ENCODE peak calls at places on chromosomes 3 and 15, in eight cellular contexts. One of them, this sample, is unnamed.

GRCh38 chr15:93497256-93497655 is 408.2 kb upstream of the RGMA start:
- DNase-seq in heart right ventricle: no peak
- DNase-seq in lower lobe of right lung: no peak
- DNase-seq in endothelial cell: no peak
- DNase-seq in HepG2: no peak
- DNase-seq in MM.1S: no peak
- DNase-seq in HFF-Myc: no peak
- DNase-seq in psoas muscle: no peak
- DNase-seq in this sample: no peak

GRCh38 chr3:88997276-88997675 is 110.1 kb upstream of the EPHA3 start:
- DNase-seq in heart right ventricle: no peak
- DNase-seq in lower lobe of right lung: no peak
- DNase-seq in endothelial cell: no peak
- DNase-seq in HepG2: no peak
- DNase-seq in MM.1S: no peak
- DNase-seq in HFF-Myc: no peak
- DNase-seq in psoas muscle: no peak
- DNase-seq in this sample: no peak

GRCh38 chr15:95260856-95261255 is 1029.5 kb downstream of the MCTP2 start:
- DNase-seq in heart right ventricle: no peak
- DNase-seq in lower lobe of right lung: no peak
- DNase-seq in endothelial cell: no peak
- DNase-seq in HepG2: no peak
- DNase-seq in MM.1S: no peak
- DNase-seq in HFF-Myc: no peak
- DNase-seq in psoas muscle: no peak
- DNase-seq in this sample: no peak

GRCh38 chr3:36868614-36869436 is 76.0 kb downstream of the TRANK1 start:
- DNase-seq in heart right ventricle: peak; percentile 48
- DNase-seq in lower lobe of right lung: no peak
- DNase-seq in endothelial cell: peak; percentile 53
- DNase-seq in HepG2: peak; percentile 17
- DNase-seq in MM.1S: peak; percentile 59
- DNase-seq in HFF-Myc: peak; percentile 54
- DNase-seq in psoas muscle: no peak
- DNase-seq in this sample: peak; percentile 61

GRCh38 chr15:81886586-81886985 is 159.2 kb downstream of the MEX3B start:
- DNase-seq in heart right ventricle: no peak
- DNase-seq in lower lobe of right lung: no peak
- DNase-seq in endothelial cell: no peak
- DNase-seq in HepG2: no peak
- DNase-seq in MM.1S: no peak
- DNase-seq in HFF-Myc: no peak
- DNase-seq in psoas muscle: no peak
- DNase-seq in this sample: no peak

GRCh38 chr15:58369261-58369699 is 62.5 kb upstream of the LIPC start:
- DNase-seq in heart right ventricle: no peak
- DNase-seq in lower lobe of right lung: no peak
- DNase-seq in endothelial cell: no peak
- DNase-seq in HepG2: peak; percentile 30
- DNase-seq in MM.1S: no peak
- DNase-seq in HFF-Myc: no peak
- DNase-seq in psoas muscle: no peak
- DNase-seq in this sample: peak; percentile 18

GRCh38 chr3:137205394-137206060 is 247.7 kb downstream of the IL20RB start:
- DNase-seq in heart right ventricle: no peak
- DNase-seq in lower lobe of right lung: no peak
- DNase-seq in endothelial cell: no peak
- DNase-seq in HepG2: peak; percentile 21
- DNase-seq in MM.1S: no peak
- DNase-seq in HFF-Myc: no peak
- DNase-seq in psoas muscle: no peak
- DNase-seq in this sample: no peak

GRCh38 chr15:92197761-92198160 is 195.9 kb upstream of the ST8SIA2 start:
- DNase-seq in heart right ventricle: no peak
- DNase-seq in lower lobe of right lung: no peak
- DNase-seq in endothelial cell: no peak
- DNase-seq in HepG2: no peak
- DNase-seq in MM.1S: no peak
- DNase-seq in HFF-Myc: no peak
- DNase-seq in psoas muscle: no peak
- DNase-seq in this sample: no peak

GRCh38 chr15:97502038-97502437 is 458.5 kb upstream of the ARRDC4 start:
- DNase-seq in heart right ventricle: no peak
- DNase-seq in lower lobe of right lung: no peak
- DNase-seq in endothelial cell: no peak
- DNase-seq in HepG2: no peak
- DNase-seq in MM.1S: no peak
- DNase-seq in HFF-Myc: no peak
- DNase-seq in psoas muscle: no peak
- DNase-seq in this sample: no peak

GRCh38 chr3:134294302-134294925 is 43.8 kb upstream of the RYK start:
- DNase-seq in heart right ventricle: no peak
- DNase-seq in lower lobe of right lung: no peak
- DNase-seq in endothelial cell: no peak
- DNase-seq in HepG2: no peak
- DNase-seq in MM.1S: peak; percentile 93
- DNase-seq in HFF-Myc: no peak
- DNase-seq in psoas muscle: no peak
- DNase-seq in this sample: peak; percentile 74

GRCh38 chr15:95839367-95839782 is 491.1 kb upstream of the NR2F2 start:
- DNase-seq in heart right ventricle: no peak
- DNase-seq in lower lobe of right lung: no peak
- DNase-seq in endothelial cell: no peak
- DNase-seq in HepG2: no peak
- DNase-seq in MM.1S: peak; percentile 85
- DNase-seq in HFF-Myc: no peak
- DNase-seq in psoas muscle: no peak
- DNase-seq in this sample: peak; percentile 22

GRCh38 chr3:129992781-129993180 is 18.3 kb downstream of the TRH start:
- DNase-seq in heart right ventricle: no peak
- DNase-seq in lower lobe of right lung: no peak
- DNase-seq in endothelial cell: peak; percentile 31
- DNase-seq in HepG2: peak; percentile 21
- DNase-seq in MM.1S: no peak
- DNase-seq in HFF-Myc: no peak
- DNase-seq in psoas muscle: no peak
- DNase-seq in this sample: no peak
- TF ChIP-seq CTCF in heart right ventricle: no peak
- TF ChIP-seq CTCF in lower lobe of right lung: no peak
- TF ChIP-seq CTCF in endothelial cell: peak; percentile 37
- TF ChIP-seq CTCF in HepG2: peak; percentile 48
- TF ChIP-seq CTCF in MM.1S: no peak
- TF ChIP-seq CTCF in HFF-Myc: peak; percentile 37
- TF ChIP-seq CTCF in psoas muscle: no peak
- TF ChIP-seq CTCF in this sample: no peak

GRCh38 chr3:15969874-15970640 is 172.3 kb upstream of the ANKRD28 start:
- DNase-seq in heart right ventricle: no peak
- DNase-seq in lower lobe of right lung: no peak
- DNase-seq in endothelial cell: no peak
- DNase-seq in HepG2: no peak
- DNase-seq in MM.1S: peak; percentile 19
- DNase-seq in HFF-Myc: no peak
- DNase-seq in psoas muscle: no peak
- DNase-seq in this sample: no peak
- TF ChIP-seq CTCF in heart right ventricle: no peak
- TF ChIP-seq CTCF in lower lobe of right lung: no peak
- TF ChIP-seq CTCF in endothelial cell: no peak
- TF ChIP-seq CTCF in HepG2: peak; percentile 15
- TF ChIP-seq CTCF in MM.1S: no peak
- TF ChIP-seq CTCF in HFF-Myc: no peak
- TF ChIP-seq CTCF in psoas muscle: no peak
- TF ChIP-seq CTCF in this sample: no peak

DNA sequence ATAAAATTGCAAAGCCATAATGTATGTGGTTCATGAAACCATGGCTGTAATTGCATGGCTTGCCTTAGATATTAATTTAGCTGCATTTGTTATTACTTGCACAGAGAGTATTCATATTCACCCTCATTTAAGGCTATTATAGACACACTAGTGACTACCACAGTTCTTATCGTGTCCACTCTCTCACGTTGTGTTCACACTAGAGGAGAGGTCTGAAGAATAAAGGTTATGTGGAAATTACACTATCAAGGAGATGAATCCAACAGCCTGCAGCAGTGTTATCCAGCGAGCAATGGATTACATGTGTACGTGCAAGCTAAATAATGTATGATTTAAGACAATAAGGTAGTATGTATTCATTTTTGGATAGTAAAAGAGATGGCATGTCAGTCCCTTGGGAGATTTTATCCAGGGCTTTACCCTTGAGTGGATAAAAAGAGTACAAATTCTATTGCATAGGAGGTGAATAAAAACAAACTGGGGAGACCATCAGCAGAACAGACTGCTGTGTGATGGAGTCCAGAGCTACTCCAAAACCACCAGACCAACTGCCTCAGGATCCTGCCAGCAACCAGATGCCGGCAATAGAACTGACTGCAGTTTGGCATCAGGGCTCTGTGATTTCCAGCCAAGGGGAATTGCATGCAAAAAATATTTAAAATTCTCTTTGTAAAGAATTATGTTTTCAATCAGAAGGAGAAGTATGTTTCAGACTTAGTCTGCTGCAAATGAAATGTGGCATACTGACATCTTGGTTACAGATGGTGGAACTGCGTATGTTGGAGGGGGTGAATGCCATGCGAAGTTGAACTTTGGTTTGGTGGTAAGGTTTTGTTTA is 146.6 kb downstream of the RBMS3 start:
- DNase-seq in heart right ventricle: peak; percentile 29
- DNase-seq in lower lobe of right lung: no peak
- DNase-seq in endothelial cell: no peak
- DNase-seq in HepG2: no peak
- DNase-seq in MM.1S: no peak
- DNase-seq in HFF-Myc: peak; percentile 83
- DNase-seq in psoas muscle: no peak
- DNase-seq in this sample: no peak
- TF ChIP-seq CTCF in heart right ventricle: no peak
- TF ChIP-seq CTCF in lower lobe of right lung: no peak
- TF ChIP-seq CTCF in endothelial cell: no peak
- TF ChIP-seq CTCF in HepG2: no peak
- TF ChIP-seq CTCF in MM.1S: no peak
- TF ChIP-seq CTCF in HFF-Myc: no peak
- TF ChIP-seq CTCF in psoas muscle: no peak
- TF ChIP-seq CTCF in this sample: no peak

DNA sequence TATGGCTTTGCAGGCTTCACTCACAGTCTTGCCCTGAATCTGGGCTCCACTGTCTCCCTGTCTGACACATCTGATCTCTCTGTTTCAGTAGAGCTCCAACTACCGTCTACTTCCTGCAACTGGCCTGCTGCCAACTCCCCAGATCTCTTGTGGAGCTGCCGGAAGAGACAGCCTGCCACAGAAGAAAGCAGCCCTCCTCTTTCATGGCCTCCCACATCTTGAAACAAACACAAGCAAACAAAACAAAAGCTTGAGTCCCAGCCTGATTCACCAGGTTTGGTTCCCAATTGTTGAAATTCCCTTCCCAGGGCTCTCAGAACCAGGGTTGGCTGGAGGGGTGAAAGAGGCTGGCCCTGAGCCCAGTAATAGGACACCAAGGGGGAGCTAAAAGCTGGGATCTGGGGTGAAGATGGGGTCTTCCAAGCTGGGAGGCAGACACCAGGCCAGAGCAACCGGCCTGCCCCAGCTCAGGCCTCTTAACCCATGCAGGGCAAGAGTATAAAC is 55.3 kb upstream of the CA12 start:
- DNase-seq in heart right ventricle: peak; percentile 86
- DNase-seq in lower lobe of right lung: peak; percentile 82
- DNase-seq in endothelial cell: no peak
- DNase-seq in HepG2: peak; percentile 70
- DNase-seq in MM.1S: peak; percentile 76
- DNase-seq in HFF-Myc: peak; percentile 63
- DNase-seq in psoas muscle: peak; percentile 90
- DNase-seq in this sample: peak; percentile 32
- TF ChIP-seq CTCF in heart right ventricle: no peak
- TF ChIP-seq CTCF in lower lobe of right lung: no peak
- TF ChIP-seq CTCF in endothelial cell: no peak
- TF ChIP-seq CTCF in HepG2: peak; percentile 57
- TF ChIP-seq CTCF in MM.1S: peak; percentile 49
- TF ChIP-seq CTCF in HFF-Myc: no peak
- TF ChIP-seq CTCF in psoas muscle: no peak
- TF ChIP-seq CTCF in this sample: no peak

GRCh38 chr3:39727415-39727814 is 82.0 kb upstream of the MYRIP start:
- DNase-seq in heart right ventricle: no peak
- DNase-seq in lower lobe of right lung: no peak
- DNase-seq in endothelial cell: no peak
- DNase-seq in HepG2: no peak
- DNase-seq in MM.1S: no peak
- DNase-seq in HFF-Myc: no peak
- DNase-seq in psoas muscle: no peak
- DNase-seq in this sample: no peak
- TF ChIP-seq CTCF in heart right ventricle: no peak
- TF ChIP-seq CTCF in lower lobe of right lung: no peak
- TF ChIP-seq CTCF in endothelial cell: no peak
- TF ChIP-seq CTCF in HepG2: peak; percentile 4
- TF ChIP-seq CTCF in MM.1S: no peak
- TF ChIP-seq CTCF in HFF-Myc: no peak
- TF ChIP-seq CTCF in psoas muscle: no peak
- TF ChIP-seq CTCF in this sample: no peak

GRCh38 chr15:101775136-101775535 is 28.2 kb upstream of the OR4F6 start:
- DNase-seq in heart right ventricle: no peak
- DNase-seq in lower lobe of right lung: no peak
- DNase-seq in endothelial cell: no peak
- DNase-seq in HepG2: no peak
- DNase-seq in MM.1S: no peak
- DNase-seq in HFF-Myc: no peak
- DNase-seq in psoas muscle: no peak
- DNase-seq in this sample: no peak

GRCh38 chr15:101772921-101773320 is 30.4 kb upstream of the OR4F6 start:
- DNase-seq in heart right ventricle: no peak
- DNase-seq in lower lobe of right lung: no peak
- DNase-seq in endothelial cell: no peak
- DNase-seq in HepG2: no peak
- DNase-seq in MM.1S: no peak
- DNase-seq in HFF-Myc: no peak
- DNase-seq in psoas muscle: no peak
- DNase-seq in this sample: no peak

DNA sequence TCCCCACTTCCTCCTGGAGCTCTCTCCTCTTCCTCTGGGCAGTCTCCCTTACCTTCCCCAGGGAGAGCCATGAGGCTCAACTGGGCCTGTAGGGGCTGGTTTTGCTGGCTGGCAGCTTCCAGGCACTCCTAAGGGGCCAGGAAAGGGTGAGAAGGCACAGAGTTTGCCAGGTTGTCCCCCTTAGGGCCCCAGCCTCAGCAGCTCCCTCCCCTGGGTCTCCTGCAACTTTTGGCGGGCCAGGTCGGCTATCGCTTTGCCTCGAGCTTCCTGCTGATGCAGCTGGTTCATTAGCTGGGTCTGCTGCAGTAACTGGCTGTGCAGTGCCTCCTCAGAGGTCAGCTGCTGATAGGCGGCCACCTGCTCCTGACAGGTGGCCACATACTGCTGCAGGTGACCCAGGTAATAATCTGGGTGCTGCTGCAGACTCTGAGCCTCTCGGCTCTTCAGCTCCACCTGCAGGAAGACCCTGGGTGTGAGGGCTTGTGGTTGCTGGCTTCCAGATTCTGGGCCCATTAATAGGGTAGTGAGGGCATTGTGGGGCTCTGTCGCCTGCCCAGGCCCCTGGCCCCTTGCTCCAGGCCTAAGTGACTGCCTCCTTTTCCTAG is 29.7 kb upstream of the OR4F6 start:
- DNase-seq in heart right ventricle: no peak
- DNase-seq in lower lobe of right lung: no peak
- DNase-seq in endothelial cell: no peak
- DNase-seq in HepG2: peak; percentile 9
- DNase-seq in MM.1S: peak; percentile 31
- DNase-seq in HFF-Myc: no peak
- DNase-seq in psoas muscle: no peak
- DNase-seq in this sample: no peak
- TF ChIP-seq CTCF in heart right ventricle: peak; percentile 18
- TF ChIP-seq CTCF in lower lobe of right lung: peak; percentile 9
- TF ChIP-seq CTCF in endothelial cell: peak; percentile 21
- TF ChIP-seq CTCF in HepG2: peak; percentile 61
- TF ChIP-seq CTCF in MM.1S: peak; percentile 40
- TF ChIP-seq CTCF in HFF-Myc: peak; percentile 19
- TF ChIP-seq CTCF in psoas muscle: no peak
- TF ChIP-seq CTCF in this sample: no peak